ENCODE peak calls at places on chromosomes 5 and 9, in six cellular contexts. T is chondrocyte, V is suprapubic skin, J is IMR-90, I is cardiac fibroblast, A is HS-27A. M is an unnamed sample.

GRCh38 chr5:91495699-91496098 is 112.6 kb upstream of the ARRDC3 start:
- DNase-seq in T (no peak), V (no peak), J (no peak), I (no peak), A (no peak), M (no peak)

GRCh38 chr9:89667730-89668129 is 62.9 kb downstream of the GADD45G start:
- DNase-seq in T (no peak), V (no peak), J (no peak), I (no peak), A (no peak), M (no peak)

GRCh38 chr5:74035521-74035937 is 409.5 kb downstream of the ARHGEF28 start:
- DNase-seq in T (no peak), V (no peak), J (peak), I (peak), A (peak), M (peak)

GRCh38 chr9:112777914-112778313 is 27.4 kb downstream of the SNX30 start:
- DNase-seq in T (no peak), V (no peak), J (peak), I (no peak), A (no peak), M (no peak)

GRCh38 chr9:75039006-75039405 is 10.9 kb upstream of the CARNMT1 start:
- DNase-seq in T (no peak), V (no peak), J (peak), I (peak), A (no peak), M (no peak)

GRCh38 chr9:137273616-137274320 is 3.8 kb upstream of the TOR4A start:
- DNase-seq in T (no peak), V (peak), J (no peak), I (no peak), A (no peak), M (no peak)

GRCh38 chr5:45623855-45624254 is 72.3 kb downstream of the HCN1 start:
- DNase-seq in T (no peak), V (no peak), J (no peak), I (no peak), A (no peak), M (no peak)

GRCh38 chr5:167796636-167797035 is 494.8 kb upstream of the WWC1 start:
- DNase-seq in T (no peak), V (no peak), J (no peak), I (no peak), A (no peak), M (no peak)

GRCh38 chr5:477871-478270 is 34.9 kb downstream of the EXOC3 start:
- DNase-seq in T (no peak), V (no peak), J (no peak), I (no peak), A (no peak), M (no peak)

GRCh38 chr5:39198080-39198479 is 21.3 kb downstream of the FYB1 start:
- DNase-seq in T (no peak), V (no peak), J (no peak), I (no peak), A (no peak), M (no peak)

GRCh38 chr5:134732819-134733218 is 5.5 kb upstream of the CAMLG start:
- DNase-seq in T (no peak), V (no peak), J (no peak), I (no peak), A (no peak), M (no peak)

GRCh38 chr5:44536650-44537260 is 147.5 kb upstream of the FGF10 start:
- DNase-seq in T (no peak), V (no peak), J (peak), I (peak), A (peak), M (peak)

GRCh38 chr5:131514316-131515275 is 120.4 kb downstream of the RAPGEF6 start:
- DNase-seq in T (no peak), V (no peak), J (peak), I (peak), A (no peak), M (no peak)

GRCh38 chr5:9226026-9226536 is 319.8 kb downstream of the SEMA5A start:
- DNase-seq in T (no peak), V (no peak), J (no peak), I (no peak), A (no peak), M (no peak)

GRCh38 chr5:123964916-123965315 is 452.9 kb downstream of the CSNK1G3 start:
- DNase-seq in T (no peak), V (no peak), J (no peak), I (no peak), A (no peak), M (no peak)

GRCh38 chr5:35026280-35026840 is 21.4 kb downstream of the AGXT2 start:
- DNase-seq in T (no peak), V (no peak), J (no peak), I (no peak), A (no peak), M (no peak)

GRCh38 chr5:129904667-129905466 is 602 bp downstream of the CHSY3 start:
- DNase-seq in T (peak), V (peak), J (no peak), I (peak), A (no peak), M (no peak)

GRCh38 chr5:83097582-83098265 is 20.4 kb downstream of the XRCC4 start:
- DNase-seq in T (no peak), V (no peak), J (peak), I (peak), A (no peak), M (no peak)

GRCh38 chr9:99824378-99825157 is 2.9 kb downstream of the NR4A3 start:
- DNase-seq in T (no peak), V (no peak), J (no peak), I (no peak), A (no peak), M (no peak)

GRCh38 chr5:77080905-77081304 is 6.2 kb downstream of the ZBED3 start:
- DNase-seq in T (no peak), V (no peak), J (no peak), I (no peak), A (no peak), M (no peak)

GRCh38 chr9:113187935-113188595 is 33.0 kb downstream of the FKBP15 start:
- DNase-seq in T (no peak), V (peak), J (peak), I (peak), A (peak), M (peak)

GRCh38 chr9:89562186-89562814 is 42.5 kb upstream of the GADD45G start:
- DNase-seq in T (no peak), V (no peak), J (no peak), I (peak), A (no peak), M (no peak)

GRCh38 chr5:67648201-67648671 is 451.6 kb upstream of the CD180 start:
- DNase-seq in T (peak), V (peak), J (no peak), I (peak), A (no peak), M (no peak)

GRCh38 chr9:68416891-68417570 is 60.6 kb downstream of the PGM5 start:
- DNase-seq in T (no peak), V (no peak), J (no peak), I (no peak), A (no peak), M (peak)

GRCh38 chr5:111735829-111736228 is 21.2 kb downstream of the NREP start:
- DNase-seq in T (no peak), V (peak), J (peak), I (peak), A (no peak), M (peak)

GRCh38 chr5:94196959-94197358 is 421.4 kb downstream of the KIAA0825 start:
- DNase-seq in T (no peak), V (no peak), J (no peak), I (no peak), A (no peak), M (no peak)

GRCh38 chr9:68560131-68560844 is 19.6 kb upstream of the TMEM252 start:
- DNase-seq in T (no peak), V (peak), J (peak), I (peak), A (no peak), M (peak)

GRCh38 chr5:80194470-80194869 is 61.4 kb downstream of the SERINC5 start:
- DNase-seq in T (no peak), V (no peak), J (peak), I (no peak), A (no peak), M (no peak)

GRCh38 chr5:54669285-54669684 is 151.7 kb downstream of the SNX18 start:
- DNase-seq in T (no peak), V (no peak), J (peak), I (peak), A (no peak), M (no peak)

GRCh38 chr5:172095368-172095960 is 89.0 kb upstream of the FBXW11 start:
- DNase-seq in T (peak), V (no peak), J (no peak), I (no peak), A (no peak), M (no peak)

GRCh38 chr5:180470966-180471582 is 23.1 kb upstream of the CNOT6 start:
- DNase-seq in T (peak), V (no peak), J (peak), I (peak), A (no peak), M (peak)

GRCh38 chr9:6024035-6024554 is 8.7 kb upstream of the RANBP6 start:
- DNase-seq in T (no peak), V (no peak), J (no peak), I (peak), A (no peak), M (no peak)

GRCh38 chr5:151141535-151141934 is 16.0 kb downstream of the ANXA6 start:
- DNase-seq in T (no peak), V (no peak), J (peak), I (peak), A (no peak), M (no peak)

GRCh38 chr5:179150011-179150410 is 89.8 kb downstream of the ZNF354C start:
- DNase-seq in T (peak), V (no peak), J (no peak), I (no peak), A (no peak), M (no peak)

M was measured in NCI-H460.